ENCODE peak calls at places on chromosomes 7 and 10, in five cellular contexts. E is bronchial epithelial cell, R is HCT116, F is upper lobe of left lung, O is AG04450. G is an unnamed sample.
A peak's percentile ranks its signal among the peaks of the same experiment; 100 is the strongest.

GRCh38 chr7:110987130-110987693 is 103.7 kb upstream of the LRRN3 start:
- DNase-seq in E (no peak), R (no peak), F (no peak), O (no peak), G (no peak)

GRCh38 chr10:128103229-128103714 is 23.0 kb downstream of the MKI67 start:
- DNase-seq in E (no peak), R (no peak), F (no peak), O (no peak), G (no peak)

GRCh38 chr10:129754211-129755050 is 209.6 kb downstream of the EBF3 start:
- DNase-seq in E (no peak), R (no peak), F (no peak), O (no peak), G (no peak)

GRCh38 chr10:118595598-118596425 is at the start of gene PRLHR:
- DNase-seq in E (no peak), R (no peak), F (no peak), O (no peak), G (no peak)

GRCh38 chr10:8088504-8088903 is 34.0 kb downstream of the GATA3 start:
- DNase-seq in E (no peak), R (no peak), F (no peak), O (no peak), G (no peak)

GRCh38 chr10:122591736-122592135 is 31.2 kb downstream of the DMBT1 start:
- DNase-seq in E (no peak), R (no peak), F (no peak), O (no peak), G (no peak)

GRCh38 chr10:69629897-69630650 is at the start of gene FAM241B:
- DNase-seq in E (peak; percentile 52), R (peak; percentile 45), F (peak; percentile 76), O (no peak), G (no peak)

GRCh38 chr7:77727936-77728701 is 31.9 kb downstream of the RSBN1L start:
- DNase-seq in E (peak; percentile 59), R (no peak), F (no peak), O (no peak), G (no peak)

GRCh38 chr7:106613279-106613678 is 47.7 kb downstream of the CCDC71L start:
- DNase-seq in E (no peak), R (no peak), F (no peak), O (no peak), G (no peak)

DNA sequence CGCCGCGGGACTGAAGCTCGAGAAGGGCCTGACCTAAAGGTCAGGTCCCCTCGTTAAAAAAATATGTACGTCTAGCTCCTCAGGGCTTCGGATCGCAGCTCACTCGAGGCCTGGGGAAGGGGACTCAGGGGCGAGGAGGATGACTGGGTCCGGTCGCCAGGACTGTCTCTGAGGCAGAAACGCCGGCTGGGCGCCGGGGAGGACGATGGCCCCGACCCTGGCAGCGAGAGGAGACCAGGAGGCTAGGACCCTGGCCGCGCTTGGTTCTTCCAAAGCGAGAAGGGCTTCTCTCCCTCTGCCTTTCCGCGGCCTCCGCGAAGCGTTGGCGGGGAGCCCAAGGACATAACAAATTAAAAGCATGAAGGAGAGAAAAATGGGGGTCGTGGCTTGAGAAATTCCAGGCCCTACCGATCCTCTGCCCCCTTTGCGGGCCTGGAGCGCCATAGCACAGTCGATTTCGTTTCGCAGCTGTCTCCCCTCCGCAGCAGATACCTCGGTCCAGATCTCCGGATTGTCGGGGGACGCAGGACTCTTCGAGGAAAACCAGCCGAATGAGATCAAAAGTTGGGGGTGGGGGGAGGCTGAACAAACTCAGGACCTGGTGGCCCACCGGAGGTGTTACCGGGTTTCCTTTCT is 3.1 kb downstream of the NKX2-3 start:
- DNase-seq in E (no peak), R (no peak), F (no peak), O (no peak), G (no peak)
- H3K4me3 ChIP-seq in E (no peak overlapping the region), R (no peak overlapping the region), F (peak overlapping the region; percentile 21), O (no peak overlapping the region), G (no peak overlapping the region)

GRCh38 chr7:92403760-92404074 is 43.6 kb upstream of the GATAD1 start:
- DNase-seq in E (no peak), R (no peak), F (no peak), O (no peak), G (no peak)

GRCh38 chr7:92409357-92409756 is 37.9 kb upstream of the GATAD1 start:
- DNase-seq in E (no peak), R (no peak), F (no peak), O (no peak), G (no peak)

GRCh38 chr7:92402920-92403759 is 44.1 kb upstream of the GATAD1 start:
- DNase-seq in E (peak; percentile 85), R (no peak), F (no peak), O (no peak), G (no peak)

GRCh38 chr7:92400013-92400412 is 47.3 kb upstream of the GATAD1 start:
- DNase-seq in E (no peak), R (no peak), F (no peak), O (no peak), G (no peak)

GRCh38 chr7:92404170-92404614 is 43.1 kb upstream of the GATAD1 start:
- DNase-seq in E (no peak), R (no peak), F (no peak), O (no peak), G (no peak)
- TF ChIP-seq CTCF in E (no peak), R (peak; percentile 1), F (no peak), O (no peak), G (peak; percentile 15)

GRCh38 chr10:101101488-101101887 is 29.6 kb upstream of the TLX1 start:
- DNase-seq in E (no peak), R (no peak), F (no peak), O (no peak), G (no peak)
- H3K4me3 ChIP-seq in E (no peak overlapping the region), R (no peak overlapping the region), F (no peak overlapping the region), O (no peak overlapping the region), G (no peak overlapping the region)

GRCh38 chr10:60335708-60336107 is 54.0 kb downstream of the ANK3 start:
- DNase-seq in E (peak; percentile 29), R (no peak), F (no peak), O (no peak), G (no peak)
- TF ChIP-seq CTCF in E (peak; percentile 19), R (peak; percentile 39), F (no peak), O (peak; percentile 15), G (peak; percentile 58)

DNA sequence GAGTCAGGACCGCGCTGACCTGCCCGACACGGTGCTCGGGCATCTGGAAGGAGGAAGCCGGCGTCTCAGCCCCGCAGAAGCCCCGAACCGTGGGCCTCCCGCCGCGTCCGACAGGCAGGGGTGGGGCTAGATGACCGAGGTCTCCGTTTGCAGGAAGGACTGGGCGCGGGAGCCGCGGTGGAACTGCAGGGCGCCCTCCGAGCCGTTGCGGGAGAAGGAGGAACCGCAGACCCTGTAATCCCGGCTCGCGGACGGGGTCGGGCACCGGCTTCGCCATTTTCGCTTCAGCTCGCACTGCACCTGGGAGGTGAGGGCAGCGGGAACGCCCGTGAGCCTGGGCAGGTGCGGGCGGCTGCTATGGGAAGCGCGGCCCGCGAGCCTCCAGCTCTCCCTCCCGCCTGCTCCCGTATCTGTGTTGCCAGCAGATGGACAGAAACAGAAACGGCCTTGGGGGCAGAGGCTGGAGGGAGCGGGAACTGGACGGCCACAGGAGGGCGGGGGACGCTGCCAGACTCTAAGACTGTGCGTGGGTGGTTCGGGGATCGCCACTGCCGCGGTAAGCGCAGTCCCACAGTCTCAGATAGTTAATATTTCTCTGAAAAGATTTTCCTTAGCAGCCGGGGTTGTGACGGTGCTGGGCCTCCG is 114.1 kb downstream of the VIPR2 start:
- DNase-seq in E (no peak), R (peak; percentile 27), F (peak; percentile 60), O (no peak), G (no peak)
- H3K4me3 ChIP-seq in E (peak overlapping the region; percentile 36), R (peak overlapping the region; percentile 51), F (peak overlapping the region; percentile 45), O (no peak overlapping the region), G (peak overlapping the region; percentile 65)

GRCh38 chr10:62687230-62687748 is 117.2 kb upstream of the ADO start:
- DNase-seq in E (peak; percentile 84), R (no peak), F (no peak), O (no peak), G (no peak)

GRCh38 chr10:62684911-62685310 is 119.6 kb upstream of the ADO start:
- DNase-seq in E (no peak), R (no peak), F (no peak), O (no peak), G (no peak)

GRCh38 chr10:62681211-62681940 is 123.1 kb upstream of the ADO start:
- DNase-seq in E (peak; percentile 33), R (no peak), F (peak; percentile 35), O (no peak), G (no peak)
- TF ChIP-seq CTCF in E (peak; percentile 14), R (no peak), F (no peak), O (peak; percentile 7), G (no peak)

GRCh38 chr10:95353123-95353522 is 62.3 kb upstream of the PDLIM1 start:
- DNase-seq in E (no peak), R (no peak), F (no peak), O (no peak), G (no peak)

GRCh38 chr10:95346715-95347401 is 56.1 kb upstream of the PDLIM1 start:
- DNase-seq in E (no peak), R (peak; percentile 24), F (no peak), O (no peak), G (no peak)

GRCh38 chr10:95352684-95353083 is 61.9 kb upstream of the PDLIM1 start:
- DNase-seq in E (no peak), R (no peak), F (no peak), O (no peak), G (no peak)

GRCh38 chr10:95350830-95351228 is 60.0 kb upstream of the PDLIM1 start:
- DNase-seq in E (peak; percentile 95), R (no peak), F (no peak), O (no peak), G (no peak)

GRCh38 chr10:95350212-95350829 is 59.5 kb upstream of the PDLIM1 start:
- DNase-seq in E (peak; percentile 50), R (no peak), F (peak; percentile 29), O (no peak), G (no peak)
- H3K4me3 ChIP-seq in E (no peak overlapping the region), R (no peak overlapping the region), F (no peak overlapping the region), O (no peak overlapping the region), G (no peak overlapping the region)

GRCh38 chr7:122535086-122535485 is 163.8 kb downstream of the RNF133 start:
- DNase-seq in E (peak; percentile 82), R (no peak), F (no peak), O (no peak), G (no peak)

GRCh38 chr7:122528879-122529481 is 169.9 kb downstream of the RNF133 start:
- DNase-seq in E (peak; percentile 59), R (peak; percentile 39), F (no peak), O (no peak), G (no peak)

GRCh38 chr7:122532406-122533269 is 166.3 kb downstream of the RNF133 start:
- DNase-seq in E (peak; percentile 21), R (peak; percentile 4), F (no peak), O (no peak), G (no peak)
- TF ChIP-seq CTCF in E (peak; percentile 4), R (peak; percentile 19), F (no peak), O (peak; percentile 44), G (peak; percentile 40)